ENCODE peak calls at places on chromosomes 3 and 15, in four cellular contexts. N is WERI-Rb-1, X is lung, D is lower lobe of right lung. J is an unnamed sample.

GRCh38 chr15:63718590-63719035 is 115.1 kb downstream of the HERC1 start:
- DNase-seq in N (no peak), X (no peak), D (no peak), J (no peak)

GRCh38 chr3:66023728-66024390 is 14.9 kb downstream of the MAGI1 start:
- DNase-seq in N (no peak), X (no peak), D (no peak), J (no peak)

GRCh38 chr15:76234337-76234889 is 76.9 kb downstream of the ETFA start:
- DNase-seq in N (peak; percentile 52), X (no peak), D (no peak), J (no peak)

GRCh38 chr3:861721-862120 is 231.1 kb upstream of the CNTN6 start:
- DNase-seq in N (no peak), X (no peak), D (no peak), J (no peak)

GRCh38 chr15:92906038-92906437 is 5.9 kb downstream of the CHD2 start:
- DNase-seq in N (no peak), X (no peak), D (no peak), J (no peak)

GRCh38 chr3:66372681-66373350 is 128.0 kb downstream of the LRIG1 start:
- DNase-seq in N (peak; percentile 58), X (no peak), D (no peak), J (no peak)

GRCh38 chr3:42984701-42985100 is 5.6 kb downstream of the GASK1A start:
- DNase-seq in N (no peak), X (no peak), D (no peak), J (no peak)

GRCh38 chr3:8341853-8342252 is 159.8 kb upstream of the LMCD1 start:
- DNase-seq in N (no peak), X (no peak), D (no peak), J (no peak)

GRCh38 chr3:151178208-151178845 is 24.7 kb downstream of the GPR171 start:
- DNase-seq in N (no peak), X (no peak), D (no peak), J (no peak)

GRCh38 chr3:169420429-169420828 is 243.1 kb downstream of the MECOM start:
- DNase-seq in N (no peak), X (no peak), D (no peak), J (no peak)

GRCh38 chr3:58665410-58665809 is 1.2 kb downstream of the FAM3D start:
- DNase-seq in N (no peak), X (no peak), D (no peak), J (no peak)

GRCh38 chr3:29585368-29585767 is 304.5 kb downstream of the RBMS3 start:
- DNase-seq in N (no peak), X (no peak), D (no peak), J (no peak)

GRCh38 chr15:39230205-39230916 is 350.5 kb upstream of the THBS1 start:
- DNase-seq in N (no peak), X (no peak), D (no peak), J (no peak)

GRCh38 chr15:70289191-70289955 is 191.7 kb upstream of the TLE3 start:
- DNase-seq in N (no peak), X (peak; percentile 57), D (peak; percentile 68), J (no peak)

GRCh38 chr3:71725279-71725991 is at the start of gene EIF4E3:
- DNase-seq in N (peak; percentile 48), X (no peak), D (peak; percentile 60), J (no peak)

GRCh38 chr3:194174407-194174806 is 38.5 kb downstream of the HES1 start:
- DNase-seq in N (no peak), X (no peak), D (no peak), J (no peak)

GRCh38 chr15:98823012-98823458 is 174.7 kb downstream of the IGF1R start:
- DNase-seq in N (no peak), X (no peak), D (no peak), J (no peak)

GRCh38 chr3:46659285-46659684 is 34.2 kb downstream of the ALS2CL start:
- DNase-seq in N (no peak), X (no peak), D (no peak), J (no peak)

GRCh38 chr15:92510163-92510882 is 116.6 kb downstream of the ST8SIA2 start:
- DNase-seq in N (no peak), X (no peak), D (no peak), J (no peak)

GRCh38 chr15:96268421-96269204 is 61.9 kb upstream of the NR2F2 start:
- DNase-seq in N (no peak), X (no peak), D (no peak), J (no peak)

GRCh38 chr15:69385831-69386230 is 28.3 kb upstream of the KIF23 start:
- DNase-seq in N (no peak), X (no peak), D (no peak), J (no peak)

GRCh38 chr3:14147617-14148016 is 22.8 kb downstream of the TMEM43 start:
- DNase-seq in N (no peak), X (no peak), D (no peak), J (no peak)

GRCh38 chr15:90315276-90315982 is 36.7 kb upstream of the ZNF774 start:
- DNase-seq in N (no peak), X (peak; percentile 73), D (no peak), J (no peak)

GRCh38 chr3:196740476-196741400 is 1.1 kb downstream of the PAK2 start:
- DNase-seq in N (peak; percentile 6), X (no peak), D (no peak), J (peak; percentile 81)

GRCh38 chr3:29275309-29275708 is 5.6 kb upstream of the RBMS3 start:
- DNase-seq in N (no peak), X (no peak), D (no peak), J (no peak)

GRCh38 chr3:100257601-100258000 is 3.2 kb upstream of the TBC1D23 start:
- DNase-seq in N (no peak), X (no peak), D (no peak), J (no peak)

GRCh38 chr3:150521458-150521857 is 24.8 kb downstream of the SERP1 start:
- DNase-seq in N (no peak), X (no peak), D (no peak), J (no peak)

GRCh38 chr15:94041731-94042130 is 189.6 kb upstream of the MCTP2 start:
- DNase-seq in N (no peak), X (no peak), D (no peak), J (no peak)

GRCh38 chr3:182118081-182118480 is 406.4 kb downstream of the SOX2 start:
- DNase-seq in N (no peak), X (no peak), D (no peak), J (no peak)

GRCh38 chr3:53218136-53218535 is 37.7 kb downstream of the TKT start:
- DNase-seq in N (no peak), X (no peak), D (peak; percentile 47), J (peak; percentile 66)

GRCh38 chr15:66413555-66413954 is 26.8 kb downstream of the MAP2K1 start:
- DNase-seq in N (no peak), X (no peak), D (no peak), J (no peak)

GRCh38 chr15:66409565-66410108 is 22.9 kb downstream of the MAP2K1 start:
- DNase-seq in N (no peak), X (no peak), D (no peak), J (no peak)

GRCh38 chr15:66412213-66412612 is 25.5 kb downstream of the MAP2K1 start:
- DNase-seq in N (no peak), X (no peak), D (no peak), J (no peak)

GRCh38 chr15:66408690-66409089 is 22.0 kb downstream of the MAP2K1 start:
- DNase-seq in N (no peak), X (no peak), D (peak; percentile 55), J (no peak)

GRCh38 chr15:66411190-66411589 is 24.5 kb downstream of the MAP2K1 start:
- DNase-seq in N (no peak), X (no peak), D (no peak), J (no peak)
- H3K4me3 ChIP-seq in N (no peak overlapping the region), X (no peak overlapping the region), D (no peak overlapping the region), J (no peak overlapping the region)

GRCh38 chr3:134651347-134652041 is 672 bp upstream of the KY start:
- DNase-seq in N (peak; percentile 31), X (no peak), D (no peak), J (no peak)
- H3K4me3 ChIP-seq in N (peak overlapping the region; percentile 46), X (no peak overlapping the region), D (peak overlapping the region; percentile 51), J (no peak overlapping the region)

DNA sequence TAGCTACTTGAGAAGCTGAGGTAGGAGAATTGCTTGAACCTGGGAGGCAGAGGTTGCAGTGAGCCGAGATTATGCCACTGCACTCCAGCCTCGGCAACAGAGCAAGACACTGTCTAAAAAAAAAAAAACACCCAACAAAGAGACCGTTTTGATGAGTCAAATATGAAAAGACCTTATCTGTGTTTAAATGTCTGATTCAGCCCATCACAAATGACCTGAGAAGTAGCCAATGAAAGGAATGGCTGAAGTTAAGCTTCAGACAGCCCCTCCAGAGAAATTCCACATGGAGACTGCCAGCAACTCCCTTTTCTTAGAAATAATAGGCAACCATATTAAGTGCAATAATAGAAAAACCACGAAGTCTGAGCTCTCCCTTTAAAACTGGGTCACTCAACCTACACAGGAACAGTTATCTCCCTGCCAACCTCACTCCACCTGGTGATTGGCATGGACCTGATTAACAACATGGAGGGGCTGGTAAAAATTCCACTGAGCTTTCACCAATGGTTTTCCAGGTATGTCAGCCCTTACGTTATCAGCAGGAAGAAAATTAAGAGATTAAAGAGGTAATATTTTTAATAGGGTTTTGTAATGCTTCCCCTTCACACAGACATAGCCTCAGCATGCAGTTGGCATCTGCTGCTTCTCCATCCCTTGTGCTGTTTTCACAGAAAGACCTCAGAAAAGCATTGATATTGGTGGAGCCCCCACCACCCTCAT is 238.1 kb upstream of the STT3B start:
- DNase-seq in N (no peak), X (no peak), D (no peak), J (no peak)
- H3K4me3 ChIP-seq in N (no peak overlapping the region), X (no peak overlapping the region), D (no peak overlapping the region), J (no peak overlapping the region)

GRCh38 chr15:36885709-36886108 is 214.6 kb downstream of the MEIS2 start:
- DNase-seq in N (no peak), X (no peak), D (no peak), J (no peak)

GRCh38 chr15:36882487-36883108 is 217.8 kb downstream of the MEIS2 start:
- DNase-seq in N (no peak), X (no peak), D (no peak), J (no peak)

GRCh38 chr15:36883705-36884355 is 216.5 kb downstream of the MEIS2 start:
- DNase-seq in N (peak; percentile 95), X (peak; percentile 84), D (peak; percentile 86), J (peak; percentile 96)

GRCh38 chr15:36886135-36887011 is 214.0 kb downstream of the MEIS2 start:
- DNase-seq in N (no peak), X (no peak), D (no peak), J (no peak)

DNA sequence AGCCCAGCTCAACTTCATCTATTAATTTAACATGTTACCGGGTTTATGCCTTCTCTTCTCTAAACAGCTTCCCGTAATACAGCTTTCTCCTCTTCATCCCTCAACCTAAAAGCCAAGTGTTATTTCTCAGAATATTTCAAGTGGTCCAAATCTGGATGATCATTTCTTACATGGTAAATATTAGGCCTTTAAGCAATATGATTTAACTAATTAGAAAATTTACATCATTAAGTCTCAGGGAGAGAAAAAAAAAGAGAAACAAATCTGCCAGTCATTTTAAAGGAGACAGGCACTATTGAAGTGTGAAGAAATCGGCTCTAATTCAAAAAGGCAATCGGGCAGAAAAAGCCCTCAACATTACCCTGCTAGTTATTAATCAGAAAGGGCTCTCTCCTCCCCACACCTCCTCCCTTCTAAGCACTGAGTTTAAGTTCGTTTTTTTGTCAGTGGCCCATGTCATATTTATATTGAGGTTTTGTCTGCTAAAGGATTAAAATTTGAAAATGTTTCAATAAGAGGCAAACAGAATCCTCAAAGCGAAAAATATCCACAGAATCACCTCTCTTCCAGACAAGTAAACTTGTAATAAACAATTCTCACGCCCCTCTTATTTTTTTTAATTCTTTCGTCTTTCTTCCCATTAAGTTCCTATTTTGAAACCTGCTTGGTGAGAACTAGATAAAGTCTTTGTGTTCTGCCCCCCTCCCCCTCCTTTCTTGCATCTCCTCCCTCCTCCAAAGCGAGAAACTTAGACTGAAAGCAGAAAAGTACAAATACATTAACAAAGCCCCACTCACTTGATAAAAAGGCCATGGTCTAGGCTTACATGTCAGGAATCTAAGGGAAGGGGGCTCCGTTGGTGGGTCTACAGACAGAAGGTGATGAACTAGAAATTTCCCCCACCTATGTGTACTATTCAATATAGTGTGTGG is 215.7 kb downstream of the MEIS2 start:
- DNase-seq in N (no peak), X (no peak), D (no peak), J (peak; percentile 45)
- H3K4me3 ChIP-seq in N (peak overlapping the region; percentile 50), X (no peak overlapping the region), D (no peak overlapping the region), J (no peak overlapping the region)